ENCODE peak calls at places on chromosomes 12 and 14, in seven cellular contexts. O, I, D, K, M, S and A are unnamed samples. For H3K36me3, the result is how much of the 10 kb centered on the place peaks cover.

GRCh38 chr14:100558966-100559365 is 28.3 kb downstream of the BEGAIN start:
- DNase-seq in K (no peak), M (no peak), S (no peak), O (no peak), I (no peak), D (no peak), A (no peak)

GRCh38 chr14:34966413-34966812 is 16.4 kb upstream of the SRP54 start:
- DNase-seq in K (no peak), O (no peak), M (no peak), I (no peak), S (no peak), D (no peak), A (no peak)

GRCh38 chr12:6960291-6961277 is 9.4 kb downstream of the PTPN6 start:
- DNase-seq in M (peak), O (peak), D (no peak), S (peak), I (peak), K (no peak), A (no peak)

GRCh38 chr14:63453443-63453936 is 89.7 kb downstream of the PPP2R5E start:
- DNase-seq in S (no peak), O (no peak), D (no peak), I (no peak), K (no peak), M (no peak), A (no peak)

GRCh38 chr12:127716181-127716580 is 550.8 kb upstream of the TMEM132C start:
- DNase-seq in I (no peak), S (no peak), K (no peak), M (no peak), D (no peak), O (no peak), A (no peak)

GRCh38 chr14:49992448-49992847 is 99.6 kb downstream of the ARF6 start:
- DNase-seq in M (no peak), D (no peak), I (no peak), S (no peak), K (no peak), O (no peak), A (no peak)

GRCh38 chr12:80821513-80822000 is 104.8 kb downstream of the MYF5 start:
- DNase-seq in S (peak), D (no peak), K (no peak), M (no peak), I (no peak), O (no peak), A (no peak)

GRCh38 chr14:105839425-105840265 is 313.3 kb downstream of the TMEM121 start:
- DNase-seq in K (no peak), M (no peak), S (no peak), D (no peak), I (no peak), O (peak), A (no peak)

GRCh38 chr12:108565976-108566375 is 3.6 kb downstream of the ISCU start:
- DNase-seq in I (peak), D (peak), K (peak), S (no peak), O (peak), M (peak), A (peak)

GRCh38 chr12:54983536-54984102 is 943 bp downstream of the TESPA1 start:
- DNase-seq in S (no peak), M (no peak), I (no peak), O (no peak), D (no peak), K (no peak), A (no peak)

GRCh38 chr14:74501135-74501614 is 7.6 kb downstream of the ISCA2 start:
- DNase-seq in K (peak), S (peak), D (no peak), I (peak), M (peak), O (peak), A (no peak)

GRCh38 chr12:92899388-92900001 is 29.6 kb downstream of the EEA1 start:
- DNase-seq in O (no peak), S (peak), K (peak), M (peak), D (peak), I (peak), A (peak)

DNA sequence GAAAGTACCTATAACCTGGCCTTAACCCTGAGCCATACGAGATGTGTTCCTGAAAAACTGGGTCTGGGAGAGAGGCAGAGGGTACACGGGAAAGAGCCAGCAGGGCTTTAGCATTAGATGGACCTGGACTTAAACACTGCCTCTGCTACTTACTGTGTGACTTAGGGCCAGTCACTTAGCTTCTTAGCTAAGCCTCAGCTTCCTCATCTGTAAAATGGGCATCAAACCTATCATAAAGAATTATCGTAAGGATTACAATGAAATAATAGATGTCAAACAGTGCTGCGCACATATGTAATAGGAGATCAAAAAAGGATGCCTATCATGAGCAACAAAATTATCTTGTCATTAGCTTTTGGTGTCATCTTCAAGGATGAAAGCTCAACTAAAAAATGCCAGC is 23.6 kb downstream of the ANAPC5 start:
- DNase-seq in M (no peak), O (no peak), K (no peak), I (no peak), D (no peak), S (no peak), A (no peak)
- H3K36me3 ChIP-seq in M (under half), O (half or more), K (half or more), I (under half), D (half or more), S (under half), A (under half)

GRCh38 chr12:120101182-120101581 is 15.4 kb downstream of the RAB35 start:
- DNase-seq in S (peak), K (peak), I (no peak), O (no peak), M (peak), D (no peak), A (no peak)
- H3K36me3 ChIP-seq in S (under half), K (half or more), I (half or more), O (half or more), M (under half), D (under half), A (under half)

DNA sequence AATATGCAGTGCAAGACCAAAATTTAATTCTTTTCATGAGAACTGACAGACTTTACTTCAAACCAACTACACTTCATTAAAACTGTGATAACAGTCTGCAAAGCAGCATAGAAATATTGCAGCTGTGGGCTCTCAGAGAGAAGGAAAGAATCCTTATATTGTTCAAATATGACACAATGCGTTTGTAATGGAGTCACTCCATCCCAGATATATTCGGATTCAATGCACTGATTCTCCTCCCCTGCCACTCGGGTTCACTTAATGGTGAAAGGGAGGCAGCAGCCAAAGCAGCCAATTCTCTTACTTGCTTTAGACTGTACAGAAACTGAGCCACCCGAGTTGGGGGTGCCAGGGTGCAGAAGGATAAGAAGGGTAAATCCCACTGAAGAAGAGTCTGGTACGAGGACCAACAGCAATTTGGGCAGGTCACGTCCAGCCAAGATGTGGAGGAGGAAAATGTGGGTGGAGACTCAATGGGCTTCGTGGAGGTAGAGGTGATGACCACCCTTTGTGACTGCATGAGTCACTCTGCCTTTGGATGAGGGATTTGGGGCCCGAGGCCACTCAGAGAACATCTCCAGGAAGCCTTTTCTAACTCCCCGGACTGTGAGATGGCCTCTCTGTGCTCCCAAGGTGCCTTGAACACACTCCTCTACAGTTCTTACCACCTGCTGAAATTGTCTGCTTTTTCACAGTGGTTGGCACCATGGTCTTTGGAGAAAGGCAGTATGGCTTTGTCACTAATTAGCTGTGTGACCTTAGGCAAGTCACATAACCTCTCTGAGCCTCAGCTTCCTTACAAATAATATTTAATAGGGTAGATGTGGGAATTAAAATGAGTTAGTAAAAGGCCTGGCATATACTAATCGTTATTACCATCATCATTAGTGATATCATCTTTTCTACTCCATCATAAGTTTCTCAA is 67.2 kb upstream of the ARHGAP5 start:
- DNase-seq in D (no peak), S (no peak), I (no peak), M (no peak), K (no peak), O (no peak), A (no peak)
- H3K36me3 ChIP-seq in D (under half), S (under half), I (under half), M (under half), K (under half), O (under half), A (under half)

GRCh38 chr12:334114-334513 is 55.0 kb downstream of the KDM5A start:
- DNase-seq in O (no peak), D (no peak), M (no peak), K (no peak), S (no peak), I (no peak), A (no peak)

GRCh38 chr12:339557-340195 is 49.4 kb downstream of the KDM5A start:
- DNase-seq in O (no peak), M (no peak), S (no peak), K (no peak), D (no peak), I (no peak), A (no peak)

GRCh38 chr12:331287-331686 is 57.8 kb downstream of the KDM5A start:
- DNase-seq in S (no peak), M (no peak), O (no peak), K (no peak), D (no peak), I (no peak), A (no peak)

GRCh38 chr12:332581-333205 is 56.4 kb downstream of the KDM5A start:
- DNase-seq in K (no peak), O (no peak), S (no peak), D (no peak), M (no peak), I (no peak), A (no peak)

GRCh38 chr12:337039-337438 is 52.1 kb downstream of the KDM5A start:
- DNase-seq in O (no peak), I (no peak), K (no peak), D (no peak), S (no peak), M (no peak), A (no peak)
- H3K36me3 ChIP-seq in O (half or more), I (under half), K (half or more), D (under half), S (under half), M (under half), A (under half)

GRCh38 chr12:123614110-123614509 is 12.2 kb downstream of the DDX55 start:
- DNase-seq in D (no peak), I (no peak), O (no peak), K (no peak), S (no peak), M (no peak), A (no peak)
- H3K36me3 ChIP-seq in D (half or more), I (half or more), O (half or more), K (half or more), S (half or more), M (under half), A (under half)